ENCODE peak calls at places on chromosomes 2 and 18, in nine cellular contexts. J, Z, F, S, U, O, V, Q and M are unnamed samples.

GRCh38 chr2:28347193-28347592 is 45.5 kb upstream of the FOSL2 start:
- DNase-seq in J (no peak), Z (no peak), F (no peak), S (no peak), U (no peak), O (no peak), V (no peak), Q (no peak), M (no peak)

GRCh38 chr2:240564571-240565266 is 3.6 kb upstream of the RNPEPL1 start:
- DNase-seq in J (no peak), Z (no peak), F (peak), S (peak), U (no peak), O (no peak), V (peak), Q (peak), M (peak)

GRCh38 chr18:30658306-30658705 is 384.2 kb downstream of the DSC3 start:
- DNase-seq in J (no peak), Z (no peak), F (no peak), S (no peak), U (no peak), O (no peak), V (no peak), Q (no peak), M (no peak)

GRCh38 chr2:173232956-173233744 is 121.5 kb upstream of the CDCA7 start:
- DNase-seq in J (no peak), Z (no peak), F (no peak), S (no peak), U (no peak), O (no peak), V (no peak), Q (no peak), M (peak)

GRCh38 chr2:49770919-49771318 is 616.6 kb upstream of the FSHR start:
- DNase-seq in J (peak), Z (peak), F (peak), S (peak), U (peak), O (no peak), V (peak), Q (no peak), M (peak)

GRCh38 chr18:33183136-33183535 is 257.4 kb downstream of the CCDC178 start:
- DNase-seq in J (no peak), Z (no peak), F (no peak), S (no peak), U (no peak), O (no peak), V (no peak), Q (no peak), M (no peak)

GRCh38 chr2:46695283-46695682 is 215.9 kb downstream of the TMEM247 start:
- DNase-seq in J (no peak), Z (no peak), F (no peak), S (peak), U (peak), O (no peak), V (no peak), Q (no peak), M (no peak)

GRCh38 chr2:197152451-197153228 is 157.9 kb downstream of the ANKRD44 start:
- DNase-seq in J (no peak), Z (no peak), F (no peak), S (peak), U (peak), O (no peak), V (no peak), Q (no peak), M (peak)

GRCh38 chr2:239864247-239865058 is 160.7 kb downstream of the NDUFA10 start:
- DNase-seq in J (no peak), Z (no peak), F (no peak), S (no peak), U (no peak), O (no peak), V (no peak), Q (no peak), M (no peak)

GRCh38 chr2:170369228-170369627 is 191.3 kb downstream of the MYO3B start:
- DNase-seq in J (no peak), Z (no peak), F (no peak), S (no peak), U (no peak), O (no peak), V (no peak), Q (no peak), M (no peak)

GRCh38 chr2:190149942-190150341 is 87.4 kb upstream of the MSTN start:
- DNase-seq in J (no peak), Z (no peak), F (no peak), S (no peak), U (no peak), O (no peak), V (no peak), Q (no peak), M (no peak)

GRCh38 chr2:33213244-33213643 is 263.2 kb upstream of the RASGRP3 start:
- DNase-seq in J (no peak), Z (no peak), F (no peak), S (no peak), U (no peak), O (no peak), V (no peak), Q (no peak), M (peak)

GRCh38 chr2:20942538-20943223 is 101.2 kb downstream of the APOB start:
- DNase-seq in J (no peak), Z (no peak), F (no peak), S (no peak), U (no peak), O (no peak), V (no peak), Q (no peak), M (no peak)

GRCh38 chr2:240467659-240468299 is 32.3 kb downstream of the GPC1 start:
- DNase-seq in J (peak), Z (peak), F (no peak), S (no peak), U (no peak), O (no peak), V (no peak), Q (peak), M (no peak)

GRCh38 chr2:221844966-221845365 is 272.9 kb upstream of the EPHA4 start:
- DNase-seq in J (no peak), Z (no peak), F (no peak), S (peak), U (no peak), O (no peak), V (no peak), Q (no peak), M (no peak)

GRCh38 chr2:18151237-18151636 is 272.8 kb downstream of the KCNS3 start:
- DNase-seq in J (no peak), Z (no peak), F (no peak), S (no peak), U (no peak), O (no peak), V (no peak), Q (no peak), M (no peak)

GRCh38 chr2:43041167-43041566 is 185.2 kb downstream of the ZFP36L2 start:
- DNase-seq in J (no peak), Z (no peak), F (no peak), S (peak), U (no peak), O (no peak), V (no peak), Q (peak), M (no peak)

GRCh38 chr18:58400337-58400885 is 228.5 kb downstream of the ALPK2 start:
- DNase-seq in J (no peak), Z (no peak), F (no peak), S (no peak), U (no peak), O (no peak), V (no peak), Q (no peak), M (no peak)

GRCh38 chr18:27954226-27954625 is 222.7 kb downstream of the CDH2 start:
- DNase-seq in J (no peak), Z (peak), F (no peak), S (peak), U (peak), O (no peak), V (no peak), Q (no peak), M (peak)

GRCh38 chr2:99864561-99865216 is 277.7 kb downstream of the AFF3 start:
- DNase-seq in J (no peak), Z (no peak), F (no peak), S (no peak), U (no peak), O (no peak), V (peak), Q (no peak), M (peak)

GRCh38 chr2:220966636-220967035 is 605.5 kb downstream of the EPHA4 start:
- DNase-seq in J (no peak), Z (no peak), F (no peak), S (peak), U (no peak), O (no peak), V (no peak), Q (no peak), M (peak)

DNA sequence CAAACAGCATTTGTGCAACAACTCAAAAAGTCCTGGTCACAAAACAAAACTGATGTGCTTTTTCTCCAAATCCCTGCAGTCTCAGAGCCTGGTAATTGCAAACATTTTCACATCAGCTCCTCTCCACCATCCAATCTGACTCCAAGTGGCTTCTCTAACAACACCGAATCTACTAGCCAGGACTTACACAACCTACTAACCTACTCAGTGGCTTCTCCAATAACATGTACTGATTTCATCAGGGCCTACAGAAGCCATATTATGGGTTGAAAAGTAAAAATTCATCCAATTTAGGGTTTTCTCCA is 104.3 kb downstream of the COLEC12 start:
- DNase-seq in J (no peak), Z (no peak), F (no peak), S (no peak), U (no peak), O (no peak), V (no peak), Q (no peak), M (no peak)
- TF ChIP-seq CTCF in J (no peak), Z (no peak), F (no peak), S (no peak), U (no peak), O (no peak), V (no peak), Q (no peak), M (no peak)

DNA sequence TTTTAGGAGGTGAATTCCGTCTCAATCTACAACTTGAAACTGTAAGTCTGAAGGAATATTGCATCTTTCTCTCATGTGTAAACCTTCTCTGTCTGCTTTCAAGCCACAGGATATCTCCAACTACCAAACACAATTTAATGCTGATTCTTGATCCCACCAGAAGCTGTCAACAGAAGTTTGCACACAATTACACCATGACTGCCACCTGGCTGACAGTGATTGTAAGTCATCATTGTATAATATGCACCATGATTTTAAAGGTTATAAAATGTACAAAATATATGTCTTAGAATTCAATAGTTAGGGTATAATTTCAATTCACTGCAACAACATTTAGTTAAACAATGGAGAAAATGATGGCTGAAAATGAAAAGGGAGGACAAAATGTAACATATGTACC is 18.4 kb downstream of the PREPL start:
- DNase-seq in J (no peak), Z (no peak), F (no peak), S (peak), U (peak), O (peak), V (no peak), Q (no peak), M (peak)
- TF ChIP-seq CTCF in J (no peak), Z (no peak), F (peak), S (peak), U (peak), O (peak), V (peak), Q (peak), M (peak)

DNA sequence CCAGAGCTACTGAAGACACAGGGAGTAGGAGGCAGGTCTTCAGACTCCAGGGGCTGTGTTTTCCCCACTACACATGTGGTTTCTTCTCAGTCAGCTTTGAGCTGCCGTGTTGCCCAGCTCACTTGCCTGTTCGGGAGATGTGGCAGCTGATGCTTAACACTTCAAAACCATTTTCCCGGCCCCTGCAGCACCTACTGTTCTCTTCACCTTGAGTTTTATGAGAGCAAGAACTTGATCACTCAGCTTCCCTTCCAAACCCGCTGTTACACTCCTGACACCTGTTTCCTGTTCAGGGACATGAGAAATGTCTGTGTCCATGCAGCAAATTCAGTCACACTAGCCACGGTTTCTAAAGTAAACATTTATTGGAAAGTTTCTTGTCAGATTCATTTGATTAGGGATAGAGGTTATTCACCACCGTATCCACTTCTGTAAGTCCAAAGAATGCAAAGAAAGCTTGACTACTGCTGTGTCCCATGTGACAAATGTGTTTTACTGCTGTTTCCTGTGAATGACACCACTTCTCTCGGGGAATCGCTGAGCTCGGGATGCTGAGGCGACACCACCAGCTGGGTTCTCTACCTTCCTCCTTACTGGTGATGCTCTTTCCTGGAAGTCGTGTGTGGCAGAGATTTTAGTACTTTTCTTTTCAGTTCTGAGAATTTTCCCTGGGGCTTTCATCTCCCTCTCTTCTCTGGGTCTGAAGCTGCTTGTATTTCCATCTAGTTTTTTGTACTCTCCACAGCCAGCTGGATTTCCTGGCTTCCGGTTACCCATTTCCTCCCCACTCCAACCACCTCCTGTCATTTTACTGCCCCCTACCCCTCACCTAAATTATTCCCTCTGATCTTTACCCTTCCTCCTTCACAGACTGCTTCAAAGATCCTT is 91.7 kb downstream of the KLF7 start:
- DNase-seq in J (no peak), Z (no peak), F (no peak), S (peak), U (peak), O (no peak), V (peak), Q (no peak), M (no peak)
- TF ChIP-seq CTCF in J (no peak), Z (no peak), F (no peak), S (no peak), U (no peak), O (no peak), V (no peak), Q (no peak), M (no peak)

DNA sequence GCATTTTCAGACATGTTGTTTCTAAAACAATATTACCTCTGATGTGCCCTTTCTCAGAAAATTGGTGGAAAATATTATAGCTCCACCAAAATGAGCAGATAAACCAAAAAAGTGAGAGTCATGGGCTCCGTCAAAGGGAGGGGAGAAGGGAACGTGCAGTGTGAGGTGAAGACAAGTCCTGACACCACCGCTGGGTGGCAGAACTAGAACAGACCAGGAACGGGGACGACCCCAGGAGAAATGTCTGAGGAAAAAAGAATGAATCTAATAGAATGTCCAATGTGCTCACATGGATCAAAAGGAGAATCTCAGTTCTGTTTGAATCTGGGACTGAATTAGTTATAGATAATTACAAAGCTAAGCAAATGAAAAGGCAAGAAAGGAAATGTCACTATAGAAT is 22.6 kb upstream of the BCL2 start:
- DNase-seq in J (no peak), Z (peak), F (no peak), S (peak), U (peak), O (peak), V (no peak), Q (peak), M (peak)
- TF ChIP-seq CTCF in J (no peak), Z (peak), F (no peak), S (peak), U (peak), O (peak), V (peak), Q (no peak), M (peak)

GRCh38 chr2:228698963-228699362 is 517.5 kb upstream of the SPHKAP start:
- DNase-seq in J (no peak), Z (no peak), F (no peak), S (peak), U (no peak), O (no peak), V (no peak), Q (no peak), M (no peak)

GRCh38 chr2:228700638-228701037 is 519.2 kb upstream of the SPHKAP start:
- DNase-seq in J (no peak), Z (no peak), F (no peak), S (peak), U (no peak), O (no peak), V (no peak), Q (no peak), M (peak)

GRCh38 chr2:228697456-228697855 is 516.0 kb upstream of the SPHKAP start:
- DNase-seq in J (no peak), Z (no peak), F (no peak), S (no peak), U (no peak), O (no peak), V (no peak), Q (no peak), M (no peak)

GRCh38 chr2:228699888-228700287 is 518.4 kb upstream of the SPHKAP start:
- DNase-seq in J (no peak), Z (no peak), F (no peak), S (peak), U (no peak), O (no peak), V (no peak), Q (no peak), M (no peak)

GRCh38 chr2:228699400-228699799 is 517.9 kb upstream of the SPHKAP start:
- DNase-seq in J (no peak), Z (no peak), F (no peak), S (peak), U (no peak), O (no peak), V (no peak), Q (no peak), M (peak)
- TF ChIP-seq CTCF in J (no peak), Z (no peak), F (no peak), S (peak), U (no peak), O (no peak), V (peak), Q (no peak), M (peak)

DNA sequence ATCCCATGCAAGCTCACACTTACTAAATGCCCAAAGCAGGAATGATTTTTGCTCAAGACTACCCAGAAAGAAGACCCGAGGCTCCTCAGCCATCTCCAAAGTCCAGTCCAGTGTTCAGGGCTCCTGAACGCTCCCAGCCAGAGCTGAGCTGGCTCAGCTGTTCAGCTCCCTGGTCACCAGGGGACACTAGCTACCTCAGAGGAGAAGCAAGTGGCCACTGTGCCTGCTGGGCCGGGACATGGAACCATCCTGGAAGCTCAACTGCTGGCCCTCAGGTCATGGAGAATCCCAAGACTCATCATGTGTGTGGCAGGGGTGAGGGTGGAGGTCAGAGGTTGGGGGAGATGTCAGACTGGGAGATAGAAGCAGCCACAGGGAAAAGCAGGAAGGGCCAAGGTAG is 89.0 kb downstream of the GALNT14 start:
- DNase-seq in J (no peak), Z (no peak), F (no peak), S (no peak), U (no peak), O (no peak), V (no peak), Q (no peak), M (no peak)
- TF ChIP-seq CTCF in J (no peak), Z (no peak), F (no peak), S (no peak), U (no peak), O (no peak), V (no peak), Q (no peak), M (no peak)

GRCh38 chr2:12202702-12203101 is 456.3 kb downstream of the LPIN1 start:
- DNase-seq in J (no peak), Z (no peak), F (no peak), S (no peak), U (no peak), O (no peak), V (peak), Q (no peak), M (peak)
- TF ChIP-seq CTCF in J (no peak), Z (no peak), F (no peak), S (no peak), U (no peak), O (no peak), V (peak), Q (no peak), M (peak)

GRCh38 chr2:181146171-181146570 is 165.8 kb downstream of the UBE2E3 start:
- DNase-seq in J (no peak), Z (no peak), F (no peak), S (no peak), U (no peak), O (no peak), V (no peak), Q (no peak), M (no peak)

GRCh38 chr2:181142514-181142913 is 162.1 kb downstream of the UBE2E3 start:
- DNase-seq in J (no peak), Z (no peak), F (no peak), S (no peak), U (no peak), O (no peak), V (no peak), Q (no peak), M (no peak)

GRCh38 chr2:181145645-181146044 is 165.2 kb downstream of the UBE2E3 start:
- DNase-seq in J (no peak), Z (no peak), F (no peak), S (no peak), U (no peak), O (no peak), V (no peak), Q (no peak), M (no peak)

GRCh38 chr2:181141676-181142075 is 161.3 kb downstream of the UBE2E3 start:
- DNase-seq in J (no peak), Z (no peak), F (no peak), S (no peak), U (no peak), O (no peak), V (no peak), Q (no peak), M (no peak)

GRCh38 chr2:181143790-181144300 is 163.4 kb downstream of the UBE2E3 start:
- DNase-seq in J (no peak), Z (no peak), F (no peak), S (no peak), U (no peak), O (no peak), V (no peak), Q (no peak), M (no peak)
- TF ChIP-seq CTCF in J (no peak), Z (no peak), F (no peak), S (no peak), U (no peak), O (no peak), V (no peak), Q (no peak), M (no peak)

DNA sequence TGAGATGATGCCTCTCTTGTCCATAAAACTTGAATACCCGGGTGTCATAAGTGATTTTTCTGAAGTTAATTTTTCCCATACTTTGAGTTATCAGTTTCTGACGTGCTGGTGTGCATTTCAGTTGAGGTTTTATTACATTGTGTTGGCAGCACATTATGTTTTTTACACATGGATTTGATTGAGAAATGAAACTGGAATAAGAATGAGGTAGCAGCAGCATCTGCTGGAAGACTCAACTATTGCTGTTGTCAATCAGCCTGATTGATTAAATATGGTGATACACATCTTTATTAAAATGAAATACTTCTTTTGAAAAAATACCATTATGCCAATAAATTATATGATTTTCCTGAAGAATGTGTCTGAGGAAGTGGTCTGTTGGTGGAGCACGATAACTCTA is 60.5 kb downstream of the INSIG2 start:
- DNase-seq in J (no peak), Z (no peak), F (no peak), S (no peak), U (no peak), O (no peak), V (no peak), Q (no peak), M (peak)
- TF ChIP-seq CTCF in J (no peak), Z (no peak), F (no peak), S (no peak), U (no peak), O (no peak), V (no peak), Q (no peak), M (no peak)